ENCODE peak calls at places on chromosomes 5 and 9, in nine cellular contexts. J is mesenchymal stem cell; G is naive B cell; I is activated naive CD8-positive, alpha-beta T cell treated with anti-CD3 and anti-CD28 coated beads for 36 hours; Z is left ventricle myocardium superior; U is GM10248; L is stimulated activated CD8-positive, alpha-beta memory T cell treated with anti-CD3 and anti-CD28 coated beads, Interleukin-15, amount 100 ng/mL, for 4 hours; A is NCI-H1694 treated with DMSO at 0.1 percent for 48 hours; B is activated CD8-positive, alpha-beta memory T cell treated with anti-CD3 and anti-CD28 coated beads for 4 hours. D is an unnamed sample.

GRCh38 chr9:124894741-124895170 is 32.8 kb downstream of the ARPC5L start:
- DNase-seq in G (peak), L (no peak), J (peak), I (no peak), B (no peak), A (no peak), U (no peak), Z (no peak), D (no peak)

GRCh38 chr9:126854734-126855133 is 5.7 kb upstream of the ZBTB34 start:
- DNase-seq in Z (no peak), G (no peak), I (no peak), A (no peak), U (no peak), B (no peak), J (no peak), L (no peak), D (no peak)

GRCh38 chr5:145260670-145261069 is 574.5 kb downstream of the PRELID2 start:
- DNase-seq in I (no peak), L (no peak), U (no peak), J (no peak), Z (no peak), G (no peak), B (no peak), A (no peak), D (no peak)

GRCh38 chr5:403995-404394 is 39.0 kb upstream of the EXOC3 start:
- DNase-seq in A (no peak), I (no peak), B (no peak), L (no peak), U (no peak), J (no peak), G (no peak), Z (no peak), D (no peak)

GRCh38 chr5:139725073-139725830 is 70.4 kb upstream of the PSD2 start:
- DNase-seq in A (no peak), I (no peak), G (no peak), B (no peak), J (peak), Z (peak), L (no peak), U (no peak), D (no peak)

GRCh38 chr5:45696206-45696836 is at the start of gene HCN1:
- DNase-seq in U (peak), I (peak), B (no peak), Z (peak), L (no peak), A (peak), G (no peak), J (peak), D (peak)

GRCh38 chr5:126516133-126516532 is 78.9 kb downstream of the ALDH7A1 start:
- DNase-seq in L (no peak), B (no peak), U (no peak), J (no peak), Z (no peak), G (no peak), A (peak), I (no peak), D (peak)

GRCh38 chr9:82934949-82935348 is 128.0 kb downstream of the RASEF start:
- DNase-seq in Z (no peak), A (no peak), I (no peak), G (no peak), L (no peak), J (peak), B (no peak), U (no peak), D (no peak)

GRCh38 chr9:112719696-112720095 is 1.8 kb upstream of the INIP start:
- DNase-seq in L (no peak), U (no peak), I (no peak), J (no peak), G (no peak), A (no peak), B (no peak), Z (no peak), D (no peak)

GRCh38 chr5:36657563-36657995 is 51.2 kb downstream of the SLC1A3 start:
- DNase-seq in A (no peak), U (no peak), L (no peak), J (peak), B (no peak), Z (peak), I (no peak), G (no peak), D (no peak)

GRCh38 chr5:172150514-172151425 is 37.3 kb downstream of the STK10 start:
- DNase-seq in A (no peak), I (peak), B (no peak), J (peak), G (peak), Z (peak), U (peak), L (no peak), D (no peak)

GRCh38 chr5:80254767-80255424 is 952 bp downstream of the SERINC5 start:
- DNase-seq in I (peak), L (no peak), J (peak), B (no peak), A (no peak), G (peak), U (peak), Z (no peak), D (no peak)

GRCh38 chr9:93671030-93671358 is 94.6 kb downstream of the PHF2 start:
- DNase-seq in J (no peak), B (no peak), I (no peak), L (no peak), Z (no peak), U (no peak), A (no peak), G (no peak), D (no peak)

GRCh38 chr5:116130471-116130870 is 45.6 kb downstream of the COMMD10 start:
- DNase-seq in J (no peak), I (no peak), G (no peak), A (no peak), U (no peak), Z (no peak), B (no peak), L (no peak), D (no peak)

GRCh38 chr5:78008356-78008967 is 232.3 kb upstream of the TBCA start:
- DNase-seq in G (no peak), I (no peak), U (no peak), J (peak), L (no peak), B (no peak), Z (no peak), A (peak), D (peak)

GRCh38 chr5:16160706-16161105 is 18.9 kb downstream of the MARCHF11 start:
- DNase-seq in B (no peak), A (peak), G (no peak), L (no peak), Z (no peak), I (no peak), U (peak), J (peak), D (peak)

GRCh38 chr5:72456391-72457060 is 50.7 kb downstream of the ZNF366 start:
- DNase-seq in U (no peak), G (no peak), I (no peak), L (no peak), Z (no peak), J (no peak), B (no peak), A (no peak), D (no peak)

GRCh38 chr9:127178646-127179632 is 56.5 kb upstream of the ANGPTL2 start:
- DNase-seq in L (no peak), G (no peak), Z (no peak), I (no peak), B (no peak), A (no peak), J (no peak), U (no peak), D (no peak)

GRCh38 chr5:77637170-77638074 is 1.1 kb downstream of the OTP start:
- DNase-seq in A (no peak), I (no peak), U (no peak), G (no peak), J (no peak), B (no peak), Z (no peak), L (no peak), D (no peak)

GRCh38 chr5:177194278-177194677 is 60.7 kb downstream of the NSD1 start:
- DNase-seq in A (no peak), U (no peak), I (no peak), J (peak), Z (no peak), G (no peak), L (no peak), B (no peak), D (no peak)

D was measured in NCI-H2227 treated with DMSO at 0.1 percent for 48 hours.